ENCODE peak calls at places on chromosomes 16 and 17, in five cellular contexts. One of them, this sample, is unnamed.

GRCh38 chr17:18363021-18363941 is at the start of gene SHMT1:
- DNase-seq in H1: peak
- DNase-seq in WTC11: peak
- DNase-seq in GM12878: peak
- DNase-seq in K562: peak
- DNase-seq in this sample: peak

GRCh38 chr17:35784895-35785294 is 10.5 kb downstream of the MMP28 start:
- DNase-seq in GM12878: no peak
- DNase-seq in K562: no peak
- DNase-seq in H1: no peak
- DNase-seq in WTC11: no peak
- DNase-seq in this sample: no peak

GRCh38 chr17:32492648-32493289 is 6.0 kb downstream of the CDK5R1 start:
- DNase-seq in GM12878: no peak
- DNase-seq in H1: no peak
- DNase-seq in WTC11: no peak
- DNase-seq in K562: no peak
- DNase-seq in this sample: no peak

GRCh38 chr16:67917852-67918236 is 13.8 kb downstream of the CTRL start:
- DNase-seq in WTC11: no peak
- DNase-seq in K562: peak
- DNase-seq in H1: no peak
- DNase-seq in GM12878: no peak
- DNase-seq in this sample: peak

GRCh38 chr16:65697516-65697915 is 575.7 kb upstream of the CDH11 start:
- DNase-seq in GM12878: no peak
- DNase-seq in H1: no peak
- DNase-seq in WTC11: no peak
- DNase-seq in K562: no peak
- DNase-seq in this sample: no peak

GRCh38 chr17:48728232-48729231 is at the start of gene HOXB13:
- DNase-seq in H1: no peak
- DNase-seq in WTC11: no peak
- DNase-seq in GM12878: no peak
- DNase-seq in K562: peak
- DNase-seq in this sample: no peak

GRCh38 chr16:84699147-84699711 is 571 bp upstream of the USP10 start:
- DNase-seq in WTC11: no peak
- DNase-seq in K562: no peak
- DNase-seq in GM12878: no peak
- DNase-seq in H1: no peak
- DNase-seq in this sample: no peak

GRCh38 chr16:1160773-1161348 is 8.0 kb downstream of the CACNA1H start:
- DNase-seq in K562: no peak
- DNase-seq in H1: no peak
- DNase-seq in GM12878: no peak
- DNase-seq in WTC11: no peak
- DNase-seq in this sample: no peak

GRCh38 chr17:82287849-82288601 is 14.5 kb upstream of the CSNK1D start:
- DNase-seq in GM12878: no peak
- DNase-seq in H1: no peak
- DNase-seq in WTC11: no peak
- DNase-seq in K562: peak
- DNase-seq in this sample: peak

GRCh38 chr17:55067697-55068439 is 99.3 kb downstream of the STXBP4 start:
- DNase-seq in GM12878: no peak
- DNase-seq in WTC11: no peak
- DNase-seq in H1: no peak
- DNase-seq in K562: peak
- DNase-seq in this sample: peak

GRCh38 chr17:40371261-40371929 is 6.9 kb upstream of the GJD3 start:
- DNase-seq in WTC11: no peak
- DNase-seq in GM12878: no peak
- DNase-seq in K562: peak
- DNase-seq in H1: no peak
- DNase-seq in this sample: peak

GRCh38 chr16:19748389-19749110 is 30.5 kb downstream of the IQCK start:
- DNase-seq in H1: no peak
- DNase-seq in GM12878: no peak
- DNase-seq in K562: no peak
- DNase-seq in WTC11: no peak
- DNase-seq in this sample: no peak

GRCh38 chr17:60415146-60415545 is 7.1 kb upstream of the CHCT1 start:
- DNase-seq in GM12878: no peak
- DNase-seq in K562: no peak
- DNase-seq in H1: no peak
- DNase-seq in WTC11: no peak
- DNase-seq in this sample: no peak

GRCh38 chr16:63361032-63361624 is 1324.9 kb upstream of the CDH8 start:
- DNase-seq in K562: peak
- DNase-seq in WTC11: no peak
- DNase-seq in H1: no peak
- DNase-seq in GM12878: no peak
- DNase-seq in this sample: peak

GRCh38 chr17:35214192-35214591 is 20.0 kb upstream of the SLC35G3 start:
- DNase-seq in WTC11: no peak
- DNase-seq in GM12878: no peak
- DNase-seq in K562: no peak
- DNase-seq in H1: no peak
- DNase-seq in this sample: no peak

GRCh38 chr17:49980703-49981197 is 11.8 kb downstream of the DLX4 start:
- DNase-seq in GM12878: no peak
- DNase-seq in K562: no peak
- DNase-seq in WTC11: peak
- DNase-seq in H1: peak
- DNase-seq in this sample: no peak

GRCh38 chr17:9628509-9628908 is 16.8 kb upstream of the USP43 start:
- DNase-seq in WTC11: no peak
- DNase-seq in K562: no peak
- DNase-seq in GM12878: no peak
- DNase-seq in H1: no peak
- DNase-seq in this sample: no peak

GRCh38 chr16:77853125-77853524 is 64.8 kb downstream of the VAT1L start:
- DNase-seq in GM12878: no peak
- DNase-seq in H1: no peak
- DNase-seq in K562: no peak
- DNase-seq in WTC11: no peak
- DNase-seq in this sample: no peak

GRCh38 chr16:58186176-58186944 is 11.5 kb downstream of the CSNK2A2 start:
- DNase-seq in K562: no peak
- DNase-seq in WTC11: no peak
- DNase-seq in H1: no peak
- DNase-seq in GM12878: no peak
- DNase-seq in this sample: no peak

GRCh38 chr17:75689441-75689873 is 22.3 kb downstream of the SAP30BP start:
- DNase-seq in K562: no peak
- DNase-seq in H1: no peak
- DNase-seq in WTC11: no peak
- DNase-seq in GM12878: peak
- DNase-seq in this sample: no peak

GRCh38 chr17:17882182-17882581 is 45.4 kb upstream of the SREBF1 start:
- DNase-seq in K562: no peak
- DNase-seq in H1: no peak
- DNase-seq in WTC11: no peak
- DNase-seq in GM12878: no peak
- DNase-seq in this sample: no peak

GRCh38 chr16:27109666-27110523 is 43.2 kb downstream of the C16orf82 start:
- DNase-seq in WTC11: peak
- DNase-seq in K562: peak
- DNase-seq in H1: peak
- DNase-seq in GM12878: no peak
- DNase-seq in this sample: peak

GRCh38 chr16:18984425-18985005 is 781 bp downstream of the TMC7 start:
- DNase-seq in WTC11: no peak
- DNase-seq in GM12878: no peak
- DNase-seq in H1: no peak
- DNase-seq in K562: no peak
- DNase-seq in this sample: no peak

GRCh38 chr16:15950167-15950854 is 895 bp downstream of the ABCC1 start:
- DNase-seq in K562: peak
- DNase-seq in WTC11: no peak
- DNase-seq in GM12878: no peak
- DNase-seq in H1: no peak
- DNase-seq in this sample: peak

GRCh38 chr16:22786284-22786683 is 27.7 kb upstream of the HS3ST2 start:
- DNase-seq in H1: no peak
- DNase-seq in K562: no peak
- DNase-seq in GM12878: no peak
- DNase-seq in WTC11: no peak
- DNase-seq in this sample: no peak

GRCh38 chr17:72151565-72152391 is 31.0 kb downstream of the SOX9 start:
- DNase-seq in WTC11: peak
- DNase-seq in GM12878: no peak
- DNase-seq in K562: peak
- DNase-seq in H1: peak
- DNase-seq in this sample: peak

GRCh38 chr16:4158143-4159093 is 42.2 kb upstream of the ADCY9 start:
- DNase-seq in K562: no peak
- DNase-seq in WTC11: no peak
- DNase-seq in H1: no peak
- DNase-seq in GM12878: no peak
- DNase-seq in this sample: no peak

GRCh38 chr16:86554917-86555762 is at the start of gene MTHFSD:
- DNase-seq in WTC11: peak
- DNase-seq in H1: peak
- DNase-seq in GM12878: peak
- DNase-seq in K562: peak
- DNase-seq in this sample: peak

GRCh38 chr17:58305626-58306025 is 23.0 kb downstream of the TSPOAP1 start:
- DNase-seq in K562: no peak
- DNase-seq in H1: peak
- DNase-seq in WTC11: no peak
- DNase-seq in GM12878: no peak
- DNase-seq in this sample: no peak
- TF ChIP-seq ATF2 in K562: no peak
- TF ChIP-seq ATF2 in H1: no peak
- TF ChIP-seq ATF2 in WTC11: no peak
- TF ChIP-seq ATF2 in GM12878: no peak
- TF ChIP-seq ATF2 in this sample: no peak

GRCh38 chr17:42660692-42661345 is 1.7 kb downstream of the TUBG2 start:
- DNase-seq in K562: no peak
- DNase-seq in GM12878: no peak
- DNase-seq in WTC11: no peak
- DNase-seq in H1: no peak
- DNase-seq in this sample: no peak
- TF ChIP-seq ATF2 in K562: no peak
- TF ChIP-seq ATF2 in GM12878: no peak
- TF ChIP-seq ATF2 in WTC11: no peak
- TF ChIP-seq ATF2 in H1: no peak
- TF ChIP-seq ATF2 in this sample: no peak

DNA sequence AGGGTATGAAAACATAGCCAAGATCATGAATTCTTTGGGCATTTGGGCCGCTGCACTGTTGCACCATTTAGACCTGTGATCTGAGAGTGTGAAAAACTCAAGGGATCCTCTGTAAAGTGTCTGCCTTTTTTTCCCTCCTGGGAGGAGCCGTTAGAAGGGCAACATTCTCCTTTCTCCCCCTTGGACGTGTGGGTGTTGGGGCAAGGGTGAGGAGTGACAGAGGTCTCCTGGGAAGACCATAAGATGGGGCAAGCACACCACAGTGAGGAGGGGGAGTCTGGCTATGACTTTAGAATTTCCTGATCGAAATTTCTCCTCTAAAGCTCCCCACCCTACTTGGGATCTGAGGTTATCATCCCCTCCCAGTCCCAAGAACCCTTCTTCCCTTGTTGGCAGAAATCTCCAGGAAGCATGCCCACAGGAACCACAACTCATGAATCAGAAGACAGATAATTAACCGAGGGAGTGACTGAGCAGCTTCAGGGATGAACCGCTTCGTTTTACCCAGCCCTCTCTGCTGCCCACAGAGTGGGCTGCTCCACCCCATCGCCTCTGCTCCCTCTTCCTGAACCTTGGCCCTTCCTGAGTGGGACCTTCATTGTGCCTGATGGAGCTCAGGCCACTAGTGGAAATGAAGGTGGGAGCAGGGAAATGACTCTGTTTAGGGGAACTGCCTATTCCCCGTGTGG is 4.2 kb downstream of the ITGB3 start:
- DNase-seq in WTC11: no peak
- DNase-seq in GM12878: no peak
- DNase-seq in H1: no peak
- DNase-seq in K562: no peak
- DNase-seq in this sample: no peak
- TF ChIP-seq ATF2 in WTC11: no peak
- TF ChIP-seq ATF2 in GM12878: no peak
- TF ChIP-seq ATF2 in H1: no peak
- TF ChIP-seq ATF2 in K562: no peak
- TF ChIP-seq ATF2 in this sample: no peak

GRCh38 chr16:56448005-56448404 is 3.1 kb downstream of the NUDT21 start:
- DNase-seq in WTC11: no peak
- DNase-seq in K562: no peak
- DNase-seq in H1: no peak
- DNase-seq in GM12878: no peak
- DNase-seq in this sample: no peak

GRCh38 chr16:56450275-56450889 is 750 bp downstream of the NUDT21 start:
- DNase-seq in GM12878: no peak
- DNase-seq in WTC11: no peak
- DNase-seq in H1: no peak
- DNase-seq in K562: no peak
- DNase-seq in this sample: no peak

GRCh38 chr16:56450901-56451752 is at the start of the genes NUDT21 and OGFOD1:
- DNase-seq in WTC11: peak
- DNase-seq in GM12878: peak
- DNase-seq in K562: peak
- DNase-seq in H1: peak
- DNase-seq in this sample: peak

GRCh38 chr16:56457927-56458470 is 6.6 kb downstream of the OGFOD1 start:
- DNase-seq in GM12878: no peak
- DNase-seq in WTC11: no peak
- DNase-seq in K562: no peak
- DNase-seq in H1: no peak
- DNase-seq in this sample: no peak

DNA sequence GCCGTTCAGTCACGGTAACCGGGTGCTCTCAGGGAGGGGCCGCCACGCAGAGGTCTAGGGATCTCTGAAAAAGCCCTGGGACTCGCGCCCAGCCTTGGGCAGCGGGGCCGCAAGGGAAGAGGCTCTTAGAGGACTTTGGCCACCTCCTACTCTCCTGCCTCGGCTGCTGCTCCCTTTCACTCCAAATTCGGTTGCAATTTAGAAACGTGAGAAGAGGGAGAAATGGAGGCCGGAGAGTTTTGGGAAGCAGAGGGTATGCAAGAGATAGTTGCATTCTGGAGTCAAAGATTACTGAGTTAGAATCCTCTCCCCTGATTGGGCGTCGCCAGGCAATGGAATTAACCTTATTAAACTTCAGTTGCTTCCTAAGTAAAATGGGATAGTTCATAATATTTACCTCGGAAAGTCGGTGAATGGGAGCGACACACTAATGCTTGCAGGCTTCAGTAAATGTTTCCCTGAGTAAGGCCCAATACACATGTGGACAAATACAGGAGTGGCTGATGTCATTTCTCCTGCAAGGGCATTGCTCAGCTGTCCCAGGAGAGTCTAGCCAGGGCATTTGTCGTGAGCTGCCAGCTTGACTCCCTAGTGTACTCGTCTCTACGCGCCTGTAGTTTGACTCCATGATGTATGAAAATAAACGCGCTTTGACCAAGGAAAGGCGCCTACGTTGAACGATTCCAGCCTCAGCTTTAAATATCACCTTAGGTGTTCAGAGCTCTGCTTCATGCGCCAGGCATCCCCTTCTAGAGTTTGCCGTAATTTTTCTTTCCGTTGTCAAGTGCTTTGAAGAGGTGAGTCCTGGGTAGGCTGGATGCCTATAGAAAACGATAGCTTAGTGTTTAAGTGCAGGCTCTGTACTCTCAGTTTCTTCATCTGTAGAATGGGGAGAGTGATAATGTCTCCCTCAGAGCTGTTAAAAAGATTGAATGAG is 667 bp downstream of the OGFOD1 start:
- DNase-seq in WTC11: no peak
- DNase-seq in GM12878: no peak
- DNase-seq in H1: no peak
- DNase-seq in K562: peak
- DNase-seq in this sample: peak
- TF ChIP-seq ATF2 in WTC11: no peak
- TF ChIP-seq ATF2 in GM12878: no peak
- TF ChIP-seq ATF2 in H1: no peak
- TF ChIP-seq ATF2 in K562: no peak
- TF ChIP-seq ATF2 in this sample: no peak